ENCODE peak calls at places on chromosomes 13 and 19, in five cellular contexts. X is body of pancreas, T is lower lobe of right lung, N is DND-41, W is heart right ventricle. L is an unnamed sample.

GRCh38 chr13:26051231-26052135 is at the start of gene SHISA2:
- DNase-seq in X (peak; percentile 68), T (peak; percentile 60), N (peak; percentile 67), W (no peak), L (no peak)

GRCh38 chr13:28268800-28269223 is 130.5 kb downstream of the PAN3 start:
- DNase-seq in X (no peak), T (no peak), N (peak; percentile 47), W (no peak), L (no peak)

GRCh38 chr13:87712012-87712411 is 40.8 kb downstream of the SLITRK5 start:
- DNase-seq in X (no peak), T (no peak), N (no peak), W (no peak), L (no peak)

GRCh38 chr13:106095919-106096318 is 439.5 kb downstream of the EFNB2 start:
- DNase-seq in X (no peak), T (no peak), N (no peak), W (no peak), L (no peak)

GRCh38 chr19:39397360-39398296 is 6.5 kb downstream of the MED29 start:
- DNase-seq in X (peak; percentile 94), T (peak; percentile 94), N (peak; percentile 93), W (peak; percentile 88), L (no peak)

GRCh38 chr19:18675779-18676178 is 7.7 kb upstream of the CRTC1 start:
- DNase-seq in X (no peak), T (no peak), N (peak; percentile 29), W (no peak), L (no peak)

GRCh38 chr19:38877781-38878574 is at the start of gene RINL:
- DNase-seq in X (no peak), T (peak; percentile 73), N (peak; percentile 75), W (no peak), L (no peak)

GRCh38 chr13:45492538-45492937 is 27.8 kb downstream of the COG3 start:
- DNase-seq in X (no peak), T (no peak), N (no peak), W (no peak), L (no peak)

GRCh38 chr13:62356977-62357376 is 941.3 kb upstream of the PCDH20 start:
- DNase-seq in X (no peak), T (no peak), N (no peak), W (no peak), L (no peak)

GRCh38 chr19:33395561-33396550 is 22.3 kb downstream of the CEBPG start:
- DNase-seq in X (peak; percentile 58), T (peak; percentile 72), N (no peak), W (no peak), L (no peak)

GRCh38 chr19:50175924-50176323 is 12.8 kb upstream of the IZUMO2 start:
- DNase-seq in X (no peak), T (no peak), N (no peak), W (no peak), L (no peak)

GRCh38 chr19:50174100-50174793 is 11.2 kb upstream of the IZUMO2 start:
- DNase-seq in X (no peak), T (no peak), N (no peak), W (no peak), L (no peak)

GRCh38 chr19:50171752-50172151 is 8.7 kb upstream of the IZUMO2 start:
- DNase-seq in X (no peak), T (no peak), N (no peak), W (no peak), L (no peak)

GRCh38 chr19:50172726-50173125 is 9.6 kb upstream of the IZUMO2 start:
- DNase-seq in X (no peak), T (no peak), N (no peak), W (no peak), L (no peak)

DNA sequence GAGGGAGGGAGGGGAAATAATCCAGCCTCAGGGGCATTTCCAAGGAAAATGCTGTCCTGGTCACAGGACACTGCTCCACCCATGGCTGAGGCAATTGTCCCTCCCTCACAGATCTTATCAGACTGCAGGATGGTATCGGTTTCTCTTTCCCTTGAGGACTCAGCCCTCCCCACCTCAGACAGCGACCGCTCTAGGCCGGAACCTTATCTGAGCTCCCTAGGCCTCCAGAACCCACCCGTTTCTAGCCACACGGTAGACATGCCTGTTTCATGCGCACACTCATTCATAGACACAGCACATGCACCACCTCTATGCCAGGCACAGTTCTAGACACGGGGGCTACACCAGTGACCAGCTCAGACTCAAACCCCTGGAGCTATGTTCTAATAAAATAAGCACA is 10.1 kb upstream of the IZUMO2 start:
- DNase-seq in X (no peak), T (no peak), N (no peak), W (no peak), L (no peak)
- H3K27ac ChIP-seq in X (no peak overlapping the region), T (no peak overlapping the region), N (no peak overlapping the region), W (no peak overlapping the region), L (no peak overlapping the region)

GRCh38 chr13:42754801-42755513 is 26.4 kb upstream of the FAM216B start:
- DNase-seq in X (no peak), T (no peak), N (no peak), W (no peak), L (no peak)
- H3K27ac ChIP-seq in X (no peak overlapping the region), T (no peak overlapping the region), N (no peak overlapping the region), W (no peak overlapping the region), L (no peak overlapping the region)

DNA sequence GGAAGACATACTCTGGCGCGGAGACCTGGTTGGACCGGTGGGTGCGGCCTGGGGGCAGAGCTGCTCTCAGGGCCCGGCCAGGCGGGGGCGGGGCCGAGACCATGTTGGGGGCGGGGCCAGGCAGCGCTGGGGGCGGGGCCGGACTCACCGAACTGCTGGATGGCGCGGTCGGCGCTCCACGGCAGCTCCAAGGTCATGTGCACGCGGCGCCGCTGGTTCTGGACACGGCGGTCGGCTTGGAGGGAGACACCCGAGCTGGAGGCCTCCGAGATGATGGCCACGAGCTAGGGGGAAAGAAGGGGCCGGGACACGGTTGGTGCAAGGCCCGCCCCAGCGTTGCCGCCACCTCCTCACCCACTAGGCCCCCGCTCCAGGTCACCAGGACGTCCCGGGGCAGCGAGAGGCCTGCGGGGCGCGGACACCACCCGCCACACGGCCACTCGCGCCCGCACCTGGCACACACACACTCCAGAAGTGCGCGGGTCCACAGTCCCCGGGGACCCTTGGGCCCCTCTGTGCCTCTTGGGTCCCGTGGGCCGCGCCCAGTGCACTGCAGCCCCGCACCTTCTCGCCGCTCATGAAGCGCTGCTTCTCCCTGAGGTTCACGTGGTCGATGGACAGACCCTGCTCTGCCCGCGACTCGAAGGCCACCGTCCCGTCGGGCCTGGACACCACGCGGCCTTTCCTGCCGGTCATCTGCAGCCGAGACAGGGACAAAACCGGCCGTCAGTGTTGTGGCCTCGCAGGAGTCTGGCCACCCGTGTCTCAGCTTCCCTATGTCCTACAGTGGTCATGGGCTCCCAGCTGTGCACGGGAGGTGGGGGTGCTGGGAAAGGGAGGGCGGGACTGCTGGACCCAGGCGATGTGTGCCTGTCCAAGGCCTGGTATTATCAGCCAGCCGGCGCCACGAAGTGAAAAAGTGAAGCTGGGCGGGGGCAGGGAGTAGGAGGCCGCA is 8.7 kb downstream of the GPX4 start:
- DNase-seq in X (peak; percentile 45), T (peak; percentile 82), N (no peak), W (no peak), L (no peak)
- H3K27ac ChIP-seq in X (peak overlapping the region; percentile 53), T (peak overlapping the region; percentile 56), N (no peak overlapping the region), W (peak overlapping the region; percentile 78), L (no peak overlapping the region)

DNA sequence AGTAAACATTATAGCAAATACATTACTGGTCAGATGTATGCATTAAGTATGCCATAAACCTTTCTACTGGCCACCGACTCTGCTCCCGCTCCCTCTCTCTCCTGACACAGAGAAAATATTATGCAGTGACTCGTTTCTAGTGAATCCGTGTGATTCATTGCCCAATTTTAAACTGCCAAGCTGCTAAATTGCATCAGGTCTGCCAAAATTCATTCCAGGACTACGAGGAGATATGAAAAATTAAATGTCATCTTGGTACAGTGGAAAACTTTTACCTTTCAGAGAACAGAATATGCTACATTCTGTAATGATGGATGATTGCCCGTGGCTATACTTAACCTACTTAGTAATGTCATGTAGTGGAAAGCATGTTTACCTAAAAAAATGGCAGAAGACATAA is 368.8 kb upstream of the TSHZ3 start:
- DNase-seq in X (no peak), T (no peak), N (no peak), W (no peak), L (no peak)
- H3K27ac ChIP-seq in X (no peak overlapping the region), T (no peak overlapping the region), N (no peak overlapping the region), W (no peak overlapping the region), L (no peak overlapping the region)